ENCODE peak calls at places on chromosome 12, in eight cellular contexts. H, S, W, Y, Z, E, T and O are unnamed samples. For H3K4me1, the result is how much of the 10 kb centered on the place peaks cover.

GRCh38 chr12:1059162-1059561 is 68.1 kb downstream of the ERC1 start:
- DNase-seq in H (no peak), S (no peak), W (no peak), Y (no peak), Z (no peak), E (no peak), T (no peak), O (no peak)

GRCh38 chr12:19198272-19198671 is 68.7 kb downstream of the PLEKHA5 start:
- DNase-seq in H (no peak), S (no peak), W (peak), Y (no peak), Z (peak), E (no peak), T (no peak), O (no peak)

GRCh38 chr12:267581-268482 is 5.2 kb upstream of the SLC6A13 start:
- DNase-seq in H (no peak), S (no peak), W (no peak), Y (no peak), Z (no peak), E (no peak), T (no peak), O (no peak)

GRCh38 chr12:93145086-93145485 is 216.0 kb upstream of the EEA1 start:
- DNase-seq in H (no peak), S (no peak), W (no peak), Y (no peak), Z (no peak), E (no peak), T (no peak), O (no peak)

GRCh38 chr12:122097641-122098364 is 19.2 kb downstream of the MLXIP start:
- DNase-seq in H (peak), S (no peak), W (peak), Y (peak), Z (no peak), E (peak), T (peak), O (peak)

GRCh38 chr12:127987199-127987901 is 279.6 kb upstream of the TMEM132C start:
- DNase-seq in H (no peak), S (no peak), W (peak), Y (no peak), Z (no peak), E (no peak), T (no peak), O (no peak)

GRCh38 chr12:19506497-19506896 is 67.2 kb downstream of the AEBP2 start:
- DNase-seq in H (no peak), S (no peak), W (peak), Y (no peak), Z (no peak), E (no peak), T (no peak), O (no peak)

GRCh38 chr12:55842681-55843429 is at the start of gene MMP19:
- DNase-seq in H (no peak), S (no peak), W (peak), Y (no peak), Z (peak), E (no peak), T (no peak), O (no peak)

GRCh38 chr12:127550271-127550670 is 716.7 kb upstream of the TMEM132C start:
- DNase-seq in H (no peak), S (no peak), W (peak), Y (no peak), Z (no peak), E (no peak), T (no peak), O (no peak)

GRCh38 chr12:30440826-30441602 is 254.7 kb downstream of the IPO8 start:
- DNase-seq in H (peak), S (no peak), W (no peak), Y (no peak), Z (peak), E (no peak), T (no peak), O (no peak)

GRCh38 chr12:11849752-11850504 is 200.5 kb downstream of the ETV6 start:
- DNase-seq in H (no peak), S (no peak), W (no peak), Y (no peak), Z (no peak), E (no peak), T (no peak), O (no peak)

GRCh38 chr12:18462437-18462836 is 201.1 kb downstream of the PIK3C2G start:
- DNase-seq in H (no peak), S (no peak), W (peak), Y (no peak), Z (no peak), E (no peak), T (no peak), O (no peak)

GRCh38 chr12:110903511-110903910 is 16.9 kb downstream of the MYL2 start:
- DNase-seq in H (no peak), S (no peak), W (no peak), Y (no peak), Z (no peak), E (no peak), T (no peak), O (no peak)

GRCh38 chr12:68119250-68119649 is 40.3 kb downstream of the IFNG start:
- DNase-seq in H (no peak), S (no peak), W (no peak), Y (no peak), Z (no peak), E (no peak), T (no peak), O (no peak)

GRCh38 chr12:112887542-112887941 is 19.2 kb upstream of the OAS1 start:
- DNase-seq in H (no peak), S (no peak), W (no peak), Y (no peak), Z (peak), E (no peak), T (no peak), O (no peak)

GRCh38 chr12:64102339-64102738 is 119.8 kb downstream of the KICS2 start:
- DNase-seq in H (no peak), S (no peak), W (peak), Y (no peak), Z (no peak), E (no peak), T (no peak), O (no peak)

GRCh38 chr12:106602071-106602470 is 19.3 kb downstream of the RFX4 start:
- DNase-seq in H (no peak), S (no peak), W (no peak), Y (no peak), Z (no peak), E (no peak), T (no peak), O (no peak)

GRCh38 chr12:124359671-124360581 is 65.0 kb downstream of the RFLNA start:
- DNase-seq in H (no peak), S (peak), W (no peak), Y (peak), Z (no peak), E (peak), T (peak), O (peak)

GRCh38 chr12:56358836-56359532 is 923 bp downstream of the STAT2 start:
- DNase-seq in H (no peak), S (no peak), W (peak), Y (peak), Z (peak), E (no peak), T (no peak), O (no peak)

GRCh38 chr12:109192358-109192757 is 76.0 kb downstream of the ACACB start:
- DNase-seq in H (peak), S (no peak), W (peak), Y (no peak), Z (no peak), E (no peak), T (no peak), O (no peak)

GRCh38 chr12:72133497-72134055 is 138.6 kb upstream of the TRHDE start:
- DNase-seq in H (no peak), S (no peak), W (no peak), Y (no peak), Z (peak), E (no peak), T (no peak), O (no peak)

GRCh38 chr12:80272516-80272915 is 171.5 kb upstream of the PTPRQ start:
- DNase-seq in H (no peak), S (no peak), W (peak), Y (no peak), Z (peak), E (no peak), T (no peak), O (no peak)

GRCh38 chr12:100539209-100539608 is 34.3 kb upstream of the GAS2L3 start:
- DNase-seq in H (no peak), S (no peak), W (peak), Y (no peak), Z (peak), E (peak), T (no peak), O (no peak)

GRCh38 chr12:129570796-129571400 is 332.9 kb downstream of the TMEM132D start:
- DNase-seq in H (no peak), S (no peak), W (peak), Y (no peak), Z (no peak), E (no peak), T (no peak), O (no peak)

GRCh38 chr12:124213606-124214347 is 81.1 kb upstream of the RFLNA start:
- DNase-seq in H (no peak), S (no peak), W (peak), Y (no peak), Z (no peak), E (no peak), T (no peak), O (no peak)

GRCh38 chr12:2251485-2252179 is 198.8 kb downstream of the CACNA1C start:
- DNase-seq in H (no peak), S (no peak), W (no peak), Y (no peak), Z (peak), E (no peak), T (no peak), O (no peak)

GRCh38 chr12:46942579-46942978 is 116.8 kb upstream of the SLC38A4 start:
- DNase-seq in H (no peak), S (no peak), W (peak), Y (no peak), Z (peak), E (no peak), T (no peak), O (no peak)

GRCh38 chr12:19048943-19049342 is 80.6 kb upstream of the PLEKHA5 start:
- DNase-seq in H (no peak), S (no peak), W (peak), Y (no peak), Z (no peak), E (no peak), T (no peak), O (no peak)

GRCh38 chr12:110780448-110780847 is 37.8 kb upstream of the PPP1CC start:
- DNase-seq in H (no peak), S (no peak), W (no peak), Y (no peak), Z (no peak), E (no peak), T (no peak), O (no peak)

GRCh38 chr12:2625267-2625666 is 169.5 kb upstream of the FKBP4 start:
- DNase-seq in H (no peak), S (no peak), W (no peak), Y (no peak), Z (no peak), E (no peak), T (no peak), O (no peak)

GRCh38 chr12:29516431-29516875 is 19.0 kb upstream of the OVCH1 start:
- DNase-seq in H (no peak), S (no peak), W (peak), Y (no peak), Z (no peak), E (no peak), T (no peak), O (no peak)

GRCh38 chr12:29073631-29074239 is 75.3 kb upstream of the FAR2 start:
- DNase-seq in H (no peak), S (no peak), W (peak), Y (no peak), Z (peak), E (no peak), T (no peak), O (no peak)

GRCh38 chr12:22032732-22033131 is 13.3 kb upstream of the CMAS start:
- DNase-seq in H (no peak), S (no peak), W (no peak), Y (no peak), Z (no peak), E (no peak), T (no peak), O (no peak)

GRCh38 chr12:111164833-111165232 is 204.1 kb downstream of the PHETA1 start:
- DNase-seq in H (no peak), S (no peak), W (no peak), Y (no peak), Z (no peak), E (no peak), T (no peak), O (no peak)

GRCh38 chr12:52043386-52044212 is 7.6 kb upstream of the NR4A1 start:
- DNase-seq in H (no peak), S (peak), W (peak), Y (no peak), Z (no peak), E (peak), T (no peak), O (no peak)
- H3K4me1 ChIP-seq in H (under half), S (under half), W (under half), Y (under half), Z (under half), E (under half), T (under half), O (under half)

GRCh38 chr12:4418913-4419312 is 26.7 kb downstream of the FGF6 start:
- DNase-seq in H (no peak), S (no peak), W (no peak), Y (no peak), Z (no peak), E (no peak), T (no peak), O (no peak)

GRCh38 chr12:4422985-4423384 is 22.6 kb downstream of the FGF6 start:
- DNase-seq in H (no peak), S (no peak), W (no peak), Y (no peak), Z (no peak), E (no peak), T (no peak), O (no peak)

GRCh38 chr12:4423528-4424195 is 22.0 kb downstream of the FGF6 start:
- DNase-seq in H (no peak), S (no peak), W (no peak), Y (no peak), Z (no peak), E (no peak), T (no peak), O (no peak)

GRCh38 chr12:4417471-4417870 is 28.1 kb downstream of the FGF6 start:
- DNase-seq in H (no peak), S (no peak), W (no peak), Y (no peak), Z (peak), E (no peak), T (no peak), O (no peak)

DNA sequence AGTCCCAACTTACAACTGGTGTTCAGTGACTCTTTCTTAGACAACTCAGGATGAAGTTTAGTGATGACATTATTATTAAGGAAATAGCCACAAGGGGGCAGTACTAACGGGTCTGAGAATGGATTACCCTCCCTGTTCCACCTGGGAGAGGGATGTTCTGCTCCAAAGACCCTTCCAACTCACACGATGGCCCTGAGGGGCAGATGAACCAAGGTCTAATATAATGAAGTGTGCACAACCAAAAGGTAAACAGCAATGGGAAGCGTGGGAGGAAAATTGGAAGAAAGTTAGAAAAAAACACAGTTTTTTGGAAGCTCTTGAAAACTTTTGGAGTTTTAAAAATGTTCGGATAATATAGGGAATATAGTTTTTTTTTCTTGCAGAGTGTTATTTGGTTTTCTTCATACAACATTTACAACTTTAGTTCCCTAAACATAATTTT is 24.0 kb downstream of the FGF6 start:
- DNase-seq in H (peak), S (no peak), W (peak), Y (no peak), Z (peak), E (no peak), T (no peak), O (no peak)
- H3K4me1 ChIP-seq in H (under half), S (under half), W (under half), Y (under half), Z (under half), E (under half), T (under half), O (under half)

GRCh38 chr12:75666980-75667359 is 155.6 kb upstream of the KRR1 start:
- DNase-seq in H (no peak), S (no peak), W (peak), Y (no peak), Z (peak), E (no peak), T (no peak), O (no peak)

GRCh38 chr12:75670175-75670574 is 158.8 kb upstream of the KRR1 start:
- DNase-seq in H (no peak), S (no peak), W (no peak), Y (no peak), Z (no peak), E (no peak), T (no peak), O (no peak)

GRCh38 chr12:75662501-75663159 is 151.2 kb upstream of the KRR1 start:
- DNase-seq in H (no peak), S (no peak), W (no peak), Y (no peak), Z (no peak), E (no peak), T (no peak), O (no peak)

GRCh38 chr12:75665216-75665615 is 153.8 kb upstream of the KRR1 start:
- DNase-seq in H (no peak), S (no peak), W (peak), Y (no peak), Z (no peak), E (no peak), T (no peak), O (no peak)

GRCh38 chr12:75666126-75666979 is 154.9 kb upstream of the KRR1 start:
- DNase-seq in H (no peak), S (no peak), W (peak), Y (no peak), Z (no peak), E (no peak), T (no peak), O (no peak)
- H3K4me1 ChIP-seq in H (under half), S (under half), W (under half), Y (under half), Z (under half), E (under half), T (under half), O (under half)

GRCh38 chr12:114671664-114672476 is 12.1 kb downstream of the TBX3 start:
- DNase-seq in H (no peak), S (no peak), W (no peak), Y (no peak), Z (no peak), E (no peak), T (no peak), O (no peak)
- H3K4me1 ChIP-seq in H (under half), S (under half), W (under half), Y (under half), Z (under half), E (under half), T (under half), O (under half)

GRCh38 chr12:120240495-120240833 is 25.1 kb downstream of the PXN start:
- DNase-seq in H (no peak), S (no peak), W (no peak), Y (no peak), Z (no peak), E (no peak), T (no peak), O (no peak)

GRCh38 chr12:120238839-120239445 is 26.6 kb downstream of the PXN start:
- DNase-seq in H (no peak), S (no peak), W (no peak), Y (no peak), Z (no peak), E (no peak), T (no peak), O (no peak)

GRCh38 chr12:120236124-120236398 is 29.5 kb downstream of the PXN start:
- DNase-seq in H (no peak), S (no peak), W (no peak), Y (no peak), Z (no peak), E (no peak), T (no peak), O (no peak)

GRCh38 chr12:120239776-120240494 is 25.6 kb downstream of the PXN start:
- DNase-seq in H (no peak), S (no peak), W (no peak), Y (no peak), Z (no peak), E (no peak), T (no peak), O (no peak)

DNA sequence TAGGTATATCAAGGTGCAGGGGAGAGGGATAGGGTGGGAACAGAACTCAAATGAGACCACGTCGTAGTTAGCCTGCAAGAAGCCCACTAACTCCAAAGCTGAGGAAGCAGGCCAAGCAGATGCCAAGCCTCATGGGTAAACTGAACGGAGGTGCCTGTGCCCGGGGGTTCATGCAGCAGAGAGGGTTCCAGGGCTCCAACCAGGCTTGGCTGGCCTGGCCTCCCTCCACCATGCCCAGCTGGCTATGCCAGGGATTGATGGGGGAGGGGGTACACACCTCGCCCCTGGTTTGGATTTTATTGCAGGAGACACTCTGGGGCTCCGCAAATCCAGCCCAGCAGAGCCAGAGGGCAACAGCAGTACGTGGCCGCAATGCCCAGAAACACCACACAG is 27.3 kb downstream of the PXN start:
- DNase-seq in H (no peak), S (no peak), W (no peak), Y (no peak), Z (no peak), E (no peak), T (no peak), O (no peak)
- H3K4me1 ChIP-seq in H (half or more), S (under half), W (half or more), Y (half or more), Z (under half), E (under half), T (under half), O (half or more)

DNA sequence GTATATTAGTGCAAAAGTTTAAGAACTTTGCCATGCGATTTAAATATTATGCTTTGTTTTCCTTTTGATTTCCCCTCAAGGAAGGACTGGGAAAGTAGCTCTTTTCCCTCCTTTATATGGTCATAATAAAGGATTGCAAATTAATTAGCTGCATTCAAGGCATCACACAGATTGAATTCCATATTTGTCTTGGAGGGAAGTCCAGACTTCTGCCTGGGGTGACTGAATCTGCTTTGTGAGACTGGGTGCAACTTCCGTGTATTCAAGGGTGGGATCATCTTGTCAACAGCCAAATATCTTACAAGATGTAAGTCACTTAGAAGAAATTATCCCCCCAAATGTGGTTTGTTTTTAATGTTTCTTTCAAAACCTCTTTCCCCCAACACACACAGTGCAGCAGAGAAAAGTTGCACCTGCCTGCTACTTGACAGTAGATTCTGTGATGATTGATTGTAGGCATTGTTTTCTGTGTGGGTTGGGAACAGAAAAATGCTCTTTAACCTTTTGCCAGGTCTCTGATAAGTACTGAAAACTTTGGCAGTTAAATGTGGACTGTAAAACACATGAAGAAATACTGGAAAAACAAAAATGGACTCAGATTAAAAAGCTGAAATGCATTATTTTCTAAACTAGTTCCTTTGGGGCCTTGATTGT is 28.4 kb downstream of the STK38L start:
- DNase-seq in H (no peak), S (no peak), W (peak), Y (no peak), Z (no peak), E (peak), T (no peak), O (no peak)
- H3K4me1 ChIP-seq in H (under half), S (under half), W (under half), Y (half or more), Z (under half), E (half or more), T (under half), O (under half)

GRCh38 chr12:8036366-8036765 is 3.9 kb downstream of the FOXJ2 start:
- DNase-seq in H (no peak), S (no peak), W (no peak), Y (no peak), Z (no peak), E (peak), T (no peak), O (no peak)
- H3K4me1 ChIP-seq in H (under half), S (under half), W (under half), Y (half or more), Z (under half), E (half or more), T (under half), O (half or more)

GRCh38 chr12:125360540-125360939 is 295.3 kb downstream of the AACS start:
- DNase-seq in H (no peak), S (no peak), W (no peak), Y (no peak), Z (no peak), E (no peak), T (no peak), O (no peak)
- H3K4me1 ChIP-seq in H (under half), S (under half), W (under half), Y (under half), Z (under half), E (under half), T (under half), O (under half)